ENCODE peak calls at places on chromosomes 12 and 14, in ten cellular contexts. O is iPS DF 6.9; D is hepatocyte; B is H9; T is uterus; J is suprapubic skin; G is Peyer's patch; M is cardiac muscle cell; Q is fibroblast of lung; S is CD8-positive, alpha-beta memory T cell. N is an unnamed sample. For H3K27me3, the result is how much of the 10 kb centered on the place peaks cover.

GRCh38 chr12:54526800-54527630 is 22.4 kb upstream of the PDE1B start:
- DNase-seq in O (peak), D (peak), B (peak), T (peak), J (no peak), G (no peak), M (peak), Q (peak), S (no peak), N (peak)

GRCh38 chr12:107131832-107132616 is 38.7 kb upstream of the CRY1 start:
- DNase-seq in O (peak), D (peak), B (peak), T (no peak), J (no peak), G (no peak), M (peak), Q (peak), S (no peak), N (peak)

GRCh38 chr14:89767861-89768268 is 186.7 kb downstream of the EFCAB11 start:
- DNase-seq in O (peak), D (peak), B (peak), T (no peak), J (no peak), G (no peak), M (peak), Q (peak), S (peak), N (peak)

GRCh38 chr12:68899251-68899771 is 33.7 kb downstream of the CPM start:
- DNase-seq in O (no peak), D (peak), B (no peak), T (no peak), J (no peak), G (peak), M (peak), Q (peak), S (no peak), N (no peak)

GRCh38 chr14:54686219-54686870 is 119.4 kb downstream of the SAMD4A start:
- DNase-seq in O (no peak), D (no peak), B (no peak), T (peak), J (no peak), G (no peak), M (peak), Q (peak), S (no peak), N (no peak)

GRCh38 chr12:57124259-57124877 is 3.9 kb upstream of the LRP1 start:
- DNase-seq in O (no peak), D (peak), B (peak), T (peak), J (no peak), G (no peak), M (peak), Q (peak), S (peak), N (peak)

GRCh38 chr14:103138483-103139370 is 15.5 kb downstream of the TNFAIP2 start:
- DNase-seq in O (no peak), D (no peak), B (peak), T (peak), J (peak), G (peak), M (no peak), Q (no peak), S (no peak), N (no peak)

GRCh38 chr12:33322519-33322918 is 117.1 kb downstream of the SYT10 start:
- DNase-seq in O (no peak), D (no peak), B (no peak), T (no peak), J (no peak), G (no peak), M (no peak), Q (no peak), S (no peak), N (no peak)

GRCh38 chr12:103884316-103884715 is 43.3 kb upstream of the NT5DC3 start:
- DNase-seq in O (no peak), D (peak), B (no peak), T (no peak), J (no peak), G (no peak), M (peak), Q (peak), S (peak), N (no peak)

GRCh38 chr12:117125275-117125613 is 26.0 kb upstream of the TESC start:
- DNase-seq in O (no peak), D (peak), B (no peak), T (no peak), J (no peak), G (no peak), M (no peak), Q (peak), S (peak), N (no peak)

GRCh38 chr12:106106129-106106566 is 32.6 kb downstream of the NUAK1 start:
- DNase-seq in O (no peak), D (no peak), B (no peak), T (no peak), J (no peak), G (no peak), M (peak), Q (peak), S (no peak), N (no peak)

GRCh38 chr14:104746071-104746545 is 6.8 kb upstream of the SIVA1 start:
- DNase-seq in O (no peak), D (no peak), B (no peak), T (no peak), J (no peak), G (no peak), M (no peak), Q (no peak), S (no peak), N (no peak)

GRCh38 chr12:130013771-130014484 is 110.1 kb upstream of the TMEM132D start:
- DNase-seq in O (peak), D (peak), B (peak), T (no peak), J (no peak), G (no peak), M (peak), Q (peak), S (no peak), N (no peak)

GRCh38 chr12:110340706-110341105 is 59.7 kb downstream of the ATP2A2 start:
- DNase-seq in O (no peak), D (no peak), B (no peak), T (no peak), J (no peak), G (no peak), M (no peak), Q (peak), S (no peak), N (no peak)

GRCh38 chr14:35229495-35230089 is 62.6 kb upstream of the PSMA6 start:
- DNase-seq in O (no peak), D (no peak), B (no peak), T (no peak), J (no peak), G (no peak), M (peak), Q (no peak), S (no peak), N (peak)

GRCh38 chr12:388012-388411 is 1.1 kb downstream of the KDM5A start:
- DNase-seq in O (no peak), D (no peak), B (no peak), T (no peak), J (no peak), G (no peak), M (no peak), Q (no peak), S (no peak), N (no peak)

GRCh38 chr12:51721281-51721940 is 127.1 kb downstream of the FIGNL2 start:
- DNase-seq in O (peak), D (peak), B (peak), T (peak), J (no peak), G (peak), M (peak), Q (peak), S (peak), N (peak)

GRCh38 chr14:105491366-105492006 is 440 bp downstream of the TEDC1 start:
- DNase-seq in O (no peak), D (peak), B (peak), T (peak), J (no peak), G (peak), M (peak), Q (peak), S (peak), N (peak)

GRCh38 chr14:36317650-36318049 is 2.8 kb downstream of the MBIP start:
- DNase-seq in O (no peak), D (no peak), B (no peak), T (no peak), J (no peak), G (no peak), M (no peak), Q (peak), S (no peak), N (no peak)

GRCh38 chr12:46556105-46556559 is 183.6 kb upstream of the SLC38A2 start:
- DNase-seq in O (no peak), D (no peak), B (no peak), T (no peak), J (no peak), G (no peak), M (peak), Q (peak), S (no peak), N (no peak)

GRCh38 chr14:55689971-55690871 is 110.2 kb downstream of the KTN1 start:
- DNase-seq in O (no peak), D (no peak), B (no peak), T (no peak), J (no peak), G (no peak), M (no peak), Q (no peak), S (no peak), N (no peak)

GRCh38 chr12:50676761-50677160 is 87.1 kb upstream of the ATF1 start:
- DNase-seq in O (no peak), D (no peak), B (no peak), T (no peak), J (no peak), G (no peak), M (no peak), Q (no peak), S (no peak), N (no peak)

GRCh38 chr14:95903616-95904107 is 27.0 kb downstream of the TUNAR start:
- DNase-seq in O (no peak), D (no peak), B (no peak), T (no peak), J (no peak), G (no peak), M (no peak), Q (no peak), S (no peak), N (no peak)

DNA sequence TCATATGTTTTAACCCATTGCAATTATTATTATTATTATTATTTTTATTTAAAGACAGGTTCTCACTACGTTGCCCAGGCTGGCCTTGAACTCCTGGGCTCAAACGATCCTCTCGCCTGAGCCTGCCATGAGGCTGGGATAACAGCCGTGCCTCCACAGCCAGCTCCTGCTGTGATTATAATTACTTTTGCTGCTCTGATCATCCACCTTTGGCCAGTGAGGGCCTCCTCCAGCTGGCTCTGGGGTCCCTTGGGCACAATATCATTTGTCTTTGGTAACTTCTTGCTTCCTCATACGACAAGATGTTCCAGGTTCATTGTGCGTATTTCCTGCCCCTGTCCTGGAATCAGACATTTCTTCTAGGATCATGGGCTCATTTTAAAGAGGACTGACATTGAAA is 28.4 kb downstream of the LRTM2 start:
- DNase-seq in O (no peak), D (no peak), B (peak), T (peak), J (no peak), G (no peak), M (no peak), Q (no peak), S (no peak), N (no peak)
- H3K27me3 ChIP-seq in O (under half), D (under half), B (under half), T (under half), J (under half), G (under half), M (under half), Q (under half), S (under half), N (under half)

GRCh38 chr12:132869551-132869950 is 17.9 kb downstream of the CHFR start:
- DNase-seq in O (no peak), D (no peak), B (no peak), T (no peak), J (no peak), G (no peak), M (no peak), Q (no peak), S (no peak), N (no peak)

GRCh38 chr12:132872975-132873421 is 14.4 kb downstream of the CHFR start:
- DNase-seq in O (no peak), D (no peak), B (peak), T (no peak), J (no peak), G (no peak), M (no peak), Q (no peak), S (peak), N (peak)

GRCh38 chr12:132872073-132872855 is 15.1 kb downstream of the CHFR start:
- DNase-seq in O (no peak), D (no peak), B (no peak), T (no peak), J (no peak), G (no peak), M (no peak), Q (no peak), S (no peak), N (no peak)

GRCh38 chr12:132874175-132874574 is 13.2 kb downstream of the CHFR start:
- DNase-seq in O (no peak), D (no peak), B (no peak), T (no peak), J (no peak), G (no peak), M (no peak), Q (no peak), S (no peak), N (no peak)

GRCh38 chr12:132873724-132874123 is 13.7 kb downstream of the CHFR start:
- DNase-seq in O (no peak), D (no peak), B (no peak), T (no peak), J (no peak), G (no peak), M (no peak), Q (no peak), S (no peak), N (no peak)
- H3K27me3 ChIP-seq in O (under half), D (under half), B (under half), T (under half), J (under half), G (under half), M (under half), Q (under half), S (under half), N (under half)

GRCh38 chr14:60637490-60638452 is 11.5 kb downstream of the SIX1 start:
- DNase-seq in O (no peak), D (peak), B (peak), T (no peak), J (no peak), G (peak), M (peak), Q (peak), S (no peak), N (no peak)
- H3K27me3 ChIP-seq in O (under half), D (half or more), B (under half), T (half or more), J (half or more), G (under half), M (half or more), Q (under half), S (half or more), N (under half)

GRCh38 chr12:40573024-40573423 is 119.2 kb upstream of the CNTN1 start:
- DNase-seq in O (no peak), D (no peak), B (no peak), T (no peak), J (no peak), G (no peak), M (no peak), Q (no peak), S (no peak), N (no peak)
- H3K27me3 ChIP-seq in O (under half), D (under half), B (under half), T (under half), J (under half), G (under half), M (under half), Q (under half), S (under half), N (under half)